ENCODE peak calls at places on chromosome 7, in four cellular contexts. One of them, this sample, is unnamed.
A peak's percentile ranks its signal among the peaks of the same experiment; 100 is the strongest.

GRCh38 chr7:20713792-20714191 is 72.9 kb downstream of the SP8 start:
- DNase-seq in body of pancreas: no peak
- DNase-seq in GM04504: no peak
- DNase-seq in small intestine: no peak
- DNase-seq in this sample: no peak

GRCh38 chr7:15561840-15562239 is at the start of gene AGMO:
- DNase-seq in GM04504: no peak
- DNase-seq in body of pancreas: peak; percentile 52
- DNase-seq in small intestine: peak; percentile 93
- DNase-seq in this sample: peak; percentile 87

GRCh38 chr7:15291707-15292106 is 270.1 kb downstream of the AGMO start:
- DNase-seq in small intestine: no peak
- DNase-seq in GM04504: no peak
- DNase-seq in body of pancreas: no peak
- DNase-seq in this sample: no peak

GRCh38 chr7:13532028-13532753 is 457.3 kb downstream of the ETV1 start:
- DNase-seq in body of pancreas: no peak
- DNase-seq in GM04504: no peak
- DNase-seq in small intestine: peak; percentile 11
- DNase-seq in this sample: no peak

GRCh38 chr7:82593780-82594179 is 150.2 kb upstream of the CACNA2D1 start:
- DNase-seq in GM04504: no peak
- DNase-seq in body of pancreas: no peak
- DNase-seq in small intestine: peak; percentile 60
- DNase-seq in this sample: no peak

GRCh38 chr7:93949468-93949867 is 27.9 kb downstream of the GNG11 start:
- DNase-seq in body of pancreas: no peak
- DNase-seq in GM04504: peak; percentile 71
- DNase-seq in small intestine: no peak
- DNase-seq in this sample: no peak

GRCh38 chr7:101179117-101179779 is 845 bp downstream of the NAT16 start:
- DNase-seq in small intestine: no peak
- DNase-seq in body of pancreas: no peak
- DNase-seq in GM04504: no peak
- DNase-seq in this sample: no peak

GRCh38 chr7:128084896-128085608 is 53.8 kb upstream of the LRRC4 start:
- DNase-seq in GM04504: no peak
- DNase-seq in body of pancreas: peak; percentile 60
- DNase-seq in small intestine: no peak
- DNase-seq in this sample: no peak

GRCh38 chr7:20834656-20835055 is 48.0 kb upstream of the SP8 start:
- DNase-seq in small intestine: no peak
- DNase-seq in body of pancreas: no peak
- DNase-seq in GM04504: no peak
- DNase-seq in this sample: no peak

GRCh38 chr7:112990619-112991018 is 96.0 kb downstream of the GPR85 start:
- DNase-seq in GM04504: no peak
- DNase-seq in body of pancreas: no peak
- DNase-seq in small intestine: no peak
- DNase-seq in this sample: no peak

GRCh38 chr7:117048114-117048853 is 95.0 kb downstream of the ST7 start:
- DNase-seq in GM04504: no peak
- DNase-seq in small intestine: no peak
- DNase-seq in body of pancreas: no peak
- DNase-seq in this sample: no peak

GRCh38 chr7:44063894-44064651 is 1.3 kb downstream of the PGAM2 start:
- DNase-seq in small intestine: no peak
- DNase-seq in body of pancreas: peak; percentile 22
- DNase-seq in GM04504: no peak
- DNase-seq in this sample: peak; percentile 8

GRCh38 chr7:47896809-47897423 is 51.4 kb downstream of the PKD1L1 start:
- DNase-seq in body of pancreas: no peak
- DNase-seq in small intestine: no peak
- DNase-seq in GM04504: no peak
- DNase-seq in this sample: no peak

GRCh38 chr7:103504505-103505135 is 58.6 kb upstream of the SLC26A5 start:
- DNase-seq in body of pancreas: no peak
- DNase-seq in small intestine: no peak
- DNase-seq in GM04504: no peak
- DNase-seq in this sample: no peak

GRCh38 chr7:30817060-30817770 is 46.0 kb downstream of the MINDY4 start:
- DNase-seq in GM04504: no peak
- DNase-seq in body of pancreas: no peak
- DNase-seq in small intestine: no peak
- DNase-seq in this sample: no peak

GRCh38 chr7:41038211-41038610 is 664.7 kb downstream of the INHBA start:
- DNase-seq in GM04504: no peak
- DNase-seq in body of pancreas: no peak
- DNase-seq in small intestine: no peak
- DNase-seq in this sample: no peak

GRCh38 chr7:75639893-75640600 is 98.7 kb downstream of the HIP1 start:
- DNase-seq in GM04504: no peak
- DNase-seq in body of pancreas: no peak
- DNase-seq in small intestine: no peak
- DNase-seq in this sample: no peak

GRCh38 chr7:134602921-134603394 is 43.7 kb upstream of the BPGM start:
- DNase-seq in GM04504: no peak
- DNase-seq in body of pancreas: no peak
- DNase-seq in small intestine: peak; percentile 86
- DNase-seq in this sample: no peak

GRCh38 chr7:50863053-50863452 is 80.4 kb upstream of the GRB10 start:
- DNase-seq in GM04504: no peak
- DNase-seq in small intestine: no peak
- DNase-seq in body of pancreas: no peak
- DNase-seq in this sample: no peak

GRCh38 chr7:47875406-47875805 is 72.9 kb downstream of the PKD1L1 start:
- DNase-seq in small intestine: no peak
- DNase-seq in GM04504: no peak
- DNase-seq in body of pancreas: no peak
- DNase-seq in this sample: no peak

GRCh38 chr7:46486264-46487206 is 565.5 kb upstream of the IGFBP3 start:
- DNase-seq in body of pancreas: peak; percentile 18
- DNase-seq in GM04504: peak; percentile 91
- DNase-seq in small intestine: peak; percentile 42
- DNase-seq in this sample: peak; percentile 28

GRCh38 chr7:74590814-74591213 is 66.7 kb upstream of the GTF2I start:
- DNase-seq in body of pancreas: no peak
- DNase-seq in small intestine: no peak
- DNase-seq in GM04504: no peak
- DNase-seq in this sample: no peak

GRCh38 chr7:84529480-84530205 is 335.1 kb upstream of the SEMA3A start:
- DNase-seq in body of pancreas: peak; percentile 12
- DNase-seq in GM04504: peak; percentile 84
- DNase-seq in small intestine: peak; percentile 72
- DNase-seq in this sample: no peak

GRCh38 chr7:11127988-11128387 is 154.3 kb downstream of the PHF14 start:
- DNase-seq in GM04504: no peak
- DNase-seq in body of pancreas: no peak
- DNase-seq in small intestine: no peak
- DNase-seq in this sample: no peak

GRCh38 chr7:457814-458510 is 61.7 kb downstream of the PDGFA start:
- DNase-seq in GM04504: no peak
- DNase-seq in body of pancreas: no peak
- DNase-seq in small intestine: no peak
- DNase-seq in this sample: no peak

GRCh38 chr7:17042211-17042610 is 160.4 kb upstream of the AGR3 start:
- DNase-seq in GM04504: no peak
- DNase-seq in body of pancreas: no peak
- DNase-seq in small intestine: no peak
- DNase-seq in this sample: no peak

GRCh38 chr7:140294454-140294853 is 103.9 kb downstream of the SLC37A3 start:
- DNase-seq in GM04504: no peak
- DNase-seq in body of pancreas: no peak
- DNase-seq in small intestine: no peak
- DNase-seq in this sample: no peak

GRCh38 chr7:125149151-125149550 is 219.5 kb upstream of the POT1 start:
- DNase-seq in body of pancreas: no peak
- DNase-seq in GM04504: no peak
- DNase-seq in small intestine: no peak
- DNase-seq in this sample: no peak

GRCh38 chr7:24948739-24949138 is 31.2 kb downstream of the OSBPL3 start:
- DNase-seq in body of pancreas: no peak
- DNase-seq in GM04504: no peak
- DNase-seq in small intestine: peak; percentile 9
- DNase-seq in this sample: no peak

GRCh38 chr7:41825927-41826480 is 123.1 kb upstream of the INHBA start:
- DNase-seq in body of pancreas: no peak
- DNase-seq in GM04504: no peak
- DNase-seq in small intestine: no peak
- DNase-seq in this sample: no peak

GRCh38 chr7:16646427-16647081 is 573 bp downstream of the BZW2 start:
- DNase-seq in body of pancreas: no peak
- DNase-seq in GM04504: no peak
- DNase-seq in small intestine: peak; percentile 41
- DNase-seq in this sample: peak; percentile 17

GRCh38 chr7:135822396-135822795 is 73.8 kb upstream of the FAM180A start:
- DNase-seq in small intestine: no peak
- DNase-seq in body of pancreas: no peak
- DNase-seq in GM04504: no peak
- DNase-seq in this sample: no peak

GRCh38 chr7:44072364-44073231 is 7.2 kb upstream of the PGAM2 start:
- DNase-seq in small intestine: peak; percentile 50
- DNase-seq in GM04504: peak; percentile 79
- DNase-seq in body of pancreas: peak; percentile 63
- DNase-seq in this sample: peak; percentile 71

GRCh38 chr7:14521183-14521582 is 381.4 kb downstream of the DGKB start:
- DNase-seq in GM04504: no peak
- DNase-seq in body of pancreas: no peak
- DNase-seq in small intestine: no peak
- DNase-seq in this sample: no peak

GRCh38 chr7:25894002-25894901 is 257.7 kb upstream of the NFE2L3 start:
- DNase-seq in small intestine: peak; percentile 48
- DNase-seq in body of pancreas: peak; percentile 72
- DNase-seq in GM04504: no peak
- DNase-seq in this sample: peak; percentile 71

GRCh38 chr7:151038951-151039849 is 9.1 kb upstream of the ASIC3 start:
- DNase-seq in body of pancreas: peak; percentile 74
- DNase-seq in GM04504: peak; percentile 63
- DNase-seq in small intestine: peak; percentile 72
- DNase-seq in this sample: peak; percentile 64

GRCh38 chr7:117828831-117829230 is 44.4 kb downstream of the CTTNBP2 start:
- DNase-seq in body of pancreas: no peak
- DNase-seq in small intestine: no peak
- DNase-seq in GM04504: no peak
- DNase-seq in this sample: no peak

GRCh38 chr7:116170180-116170579 is 40.2 kb upstream of the TES start:
- DNase-seq in body of pancreas: no peak
- DNase-seq in GM04504: no peak
- DNase-seq in small intestine: no peak
- DNase-seq in this sample: no peak

GRCh38 chr7:78081888-78082287 is 283.3 kb downstream of the PHTF2 start:
- DNase-seq in GM04504: no peak
- DNase-seq in small intestine: no peak
- DNase-seq in body of pancreas: no peak
- DNase-seq in this sample: no peak

GRCh38 chr7:778271-778967 is 51.3 kb upstream of the PRKAR1B start:
- DNase-seq in GM04504: no peak
- DNase-seq in small intestine: no peak
- DNase-seq in body of pancreas: no peak
- DNase-seq in this sample: no peak